ENCODE peak calls at places on chromosomes 16 and 17, in ten cellular contexts. V is prostate gland; O is fibroblast of the aortic adventitia; T is naive thymus-derived CD8-positive, alpha-beta T cell; R is heart right ventricle; K is activated effector memory CD4-positive, alpha-beta T cell treated with anti-CD3 and anti-CD28 coated beads, Interleukin-2, amount 50 U/mL, for 16 hours; B is CD4-positive, alpha-beta T cell; D is neural crest cell; E is EH; Q is kidney glomerular epithelial cell. Y is an unnamed sample.

GRCh38 chr16:72995151-72995881 is 52.6 kb downstream of the ZFHX3 start:
- DNase-seq in D (peak), O (no peak), T (no peak), Q (no peak), R (no peak), K (peak), B (no peak), E (no peak), V (no peak), Y (no peak)

GRCh38 chr17:7043544-7044268 is at the start of gene SLC16A11:
- DNase-seq in K (peak), R (peak), O (peak), E (peak), T (peak), B (no peak), V (no peak), D (no peak), Q (no peak), Y (no peak)

GRCh38 chr17:75317671-75318070 is 28.4 kb upstream of the SLC25A19 start:
- DNase-seq in Q (no peak), E (no peak), V (no peak), T (no peak), B (no peak), R (no peak), O (no peak), D (no peak), K (no peak), Y (no peak)

GRCh38 chr17:58504826-58505351 is 9.5 kb downstream of the MTMR4 start:
- DNase-seq in E (no peak), K (no peak), B (no peak), V (no peak), Q (no peak), O (no peak), T (no peak), R (no peak), D (no peak), Y (no peak)

GRCh38 chr17:31686495-31686894 is 172.5 kb downstream of the COPRS start:
- DNase-seq in T (no peak), K (no peak), D (no peak), R (no peak), E (no peak), O (no peak), V (no peak), B (no peak), Q (no peak), Y (no peak)

GRCh38 chr16:88323546-88324330 is 59.0 kb upstream of the ZNF469 start:
- DNase-seq in O (no peak), V (no peak), K (no peak), R (no peak), E (no peak), D (no peak), T (no peak), B (no peak), Q (no peak), Y (no peak)

GRCh38 chr17:76492989-76493501 is 8.2 kb downstream of the RHBDF2 start:
- DNase-seq in Q (peak), K (peak), R (peak), D (no peak), E (peak), T (no peak), O (peak), B (no peak), V (no peak), Y (peak)

GRCh38 chr17:6474376-6474775 is 30.1 kb downstream of the PIMREG start:
- DNase-seq in O (no peak), K (no peak), E (no peak), R (no peak), D (no peak), B (no peak), Q (no peak), T (no peak), V (no peak), Y (no peak)

Y was measured in fibroblast of mammary gland.